ENCODE peak calls at places on chromosomes 13 and 19, in four cellular contexts. L is AG10803, W is bronchial epithelial cell, N is ovary. T is an unnamed sample.

GRCh38 chr19:1094655-1094977 is 559 bp downstream of the POLR2E start:
- DNase-seq in L (no peak), N (no peak), W (no peak), T (no peak)

GRCh38 chr13:39665763-39666162 is 10.3 kb downstream of the COG6 start:
- DNase-seq in N (no peak), L (no peak), W (no peak), T (no peak)

GRCh38 chr19:58558066-58558622 is at the start of gene UBE2M:
- DNase-seq in W (no peak), L (peak; percentile 51), N (peak; percentile 83), T (peak; percentile 82)

GRCh38 chr19:48897181-48897580 is 1.4 kb downstream of the TULP2 start:
- DNase-seq in L (no peak), W (no peak), N (no peak), T (no peak)

GRCh38 chr19:39765091-39766076 is 13.3 kb upstream of the LEUTX start:
- DNase-seq in L (peak; percentile 40), N (no peak), W (peak; percentile 31), T (no peak)

GRCh38 chr19:33715462-33715861 is 81.2 kb upstream of the KCTD15 start:
- DNase-seq in W (no peak), N (no peak), L (no peak), T (peak; percentile 39)

GRCh38 chr19:38057954-38058690 is 151.1 kb downstream of the SIPA1L3 start:
- DNase-seq in N (no peak), L (no peak), W (no peak), T (no peak)

GRCh38 chr19:38742296-38742695 is 2.0 kb downstream of the CAPN12 start:
- DNase-seq in N (peak; percentile 28), W (no peak), L (no peak), T (no peak)

GRCh38 chr19:57338798-57339378 is 12.2 kb upstream of the ZNF304 start:
- DNase-seq in L (no peak), W (no peak), N (no peak), T (no peak)

GRCh38 chr19:41926028-41926860 is 2.0 kb downstream of the ERFL start:
- DNase-seq in N (no peak), W (no peak), L (no peak), T (no peak)

GRCh38 chr19:44808463-44809371 is at the start of gene BCAM:
- DNase-seq in L (peak; percentile 41), W (no peak), N (peak; percentile 91), T (peak; percentile 91)

GRCh38 chr19:5903054-5903501 is 512 bp downstream of the NDUFA11 start:
- DNase-seq in L (peak; percentile 60), W (no peak), N (no peak), T (no peak)

GRCh38 chr13:113139580-113139979 is 17.0 kb downstream of the F10 start:
- DNase-seq in W (no peak), L (no peak), N (no peak), T (no peak)

GRCh38 chr19:7355151-7355845 is 6.6 kb downstream of the ARHGEF18 start:
- DNase-seq in W (peak; percentile 20), L (peak; percentile 48), N (no peak), T (peak; percentile 92)

GRCh38 chr13:30618186-30618937 is 642 bp downstream of the USPL1 start:
- DNase-seq in N (peak; percentile 52), L (no peak), W (peak; percentile 46), T (peak; percentile 65)

GRCh38 chr19:44796701-44797115 is 12.2 kb upstream of the BCAM start:
- DNase-seq in N (no peak), W (no peak), L (no peak), T (no peak)

GRCh38 chr13:75687145-75687763 is 51.1 kb downstream of the LMO7 start:
- DNase-seq in L (peak; percentile 56), N (no peak), W (peak; percentile 70), T (no peak)

GRCh38 chr13:39676315-39676876 is 20.9 kb downstream of the COG6 start:
- DNase-seq in W (peak; percentile 58), N (no peak), L (peak; percentile 49), T (no peak)

GRCh38 chr19:56383826-56384605 is 9.3 kb downstream of the ZNF582 start:
- DNase-seq in L (no peak), N (no peak), W (peak; percentile 92), T (no peak)

GRCh38 chr13:100262404-100262803 is 173.5 kb downstream of the PCCA start:
- DNase-seq in N (no peak), W (no peak), L (no peak), T (no peak)

GRCh38 chr13:61316647-61317046 is 99.0 kb downstream of the PCDH20 start:
- DNase-seq in N (no peak), L (no peak), W (no peak), T (no peak)

GRCh38 chr13:25738342-25738771 is 313.5 kb downstream of the SHISA2 start:
- DNase-seq in W (peak; percentile 14), L (peak; percentile 25), N (no peak), T (no peak)

GRCh38 chr13:48194392-48194754 is 38.6 kb upstream of the ITM2B start:
- DNase-seq in L (no peak), W (peak; percentile 46), N (no peak), T (no peak)

GRCh38 chr13:49082653-49083536 is 107.2 kb downstream of the FNDC3A start:
- DNase-seq in N (no peak), L (peak; percentile 85), W (peak; percentile 98), T (no peak)

GRCh38 chr19:50796128-50796633 is 6.0 kb downstream of the ACP4 start:
- DNase-seq in N (no peak), W (no peak), L (no peak), T (no peak)
- TF ChIP-seq CTCF in N (no peak), W (no peak), L (no peak), T (no peak)

GRCh38 chr13:110664074-110664473 is 41.8 kb downstream of the CARS2 start:
- DNase-seq in L (no peak), N (no peak), W (no peak), T (no peak)
- TF ChIP-seq CTCF in L (no peak), N (no peak), W (no peak), T (no peak)

GRCh38 chr19:30695171-30695875 is 323.1 kb downstream of the ZNF536 start:
- DNase-seq in L (no peak), W (no peak), N (no peak), T (peak; percentile 42)
- TF ChIP-seq CTCF in L (no peak), W (no peak), N (no peak), T (no peak)

DNA sequence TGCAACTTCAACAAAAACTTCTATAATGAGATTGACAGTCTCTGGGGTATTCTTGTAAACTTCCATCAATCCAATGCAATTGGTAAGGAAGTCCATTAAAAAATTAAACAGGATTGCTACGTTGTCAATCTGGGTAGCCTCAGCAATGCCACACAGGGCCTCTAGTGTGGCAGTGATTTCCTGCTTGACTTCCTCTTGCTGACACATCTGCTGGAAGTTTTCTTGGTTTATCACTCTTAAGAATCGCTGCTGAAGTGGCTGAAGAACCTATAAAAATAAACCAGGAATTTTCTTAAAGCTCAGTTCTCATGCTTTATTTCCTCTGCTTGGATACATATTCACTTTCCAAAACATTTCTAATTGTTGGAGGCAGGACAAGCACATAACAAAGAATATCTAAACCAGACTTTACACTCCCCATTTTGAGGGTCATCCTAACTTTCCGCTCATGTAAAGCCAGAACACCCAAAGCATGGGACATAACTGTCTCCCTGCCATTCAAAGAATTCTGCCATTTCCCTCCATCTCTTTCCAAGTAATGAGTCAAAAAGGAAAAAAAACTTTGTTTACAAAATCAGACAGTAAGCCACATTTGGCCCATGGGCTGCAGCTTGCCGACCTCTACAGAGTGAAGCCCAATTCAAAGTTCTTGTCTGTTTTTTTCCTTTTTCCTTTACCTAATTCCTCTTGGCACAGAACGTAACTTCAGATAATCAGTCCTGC is 23.2 kb upstream of the EEF1AKMT1 start:
- DNase-seq in W (no peak), N (no peak), L (peak; percentile 35), T (no peak)
- TF ChIP-seq CTCF in W (no peak), N (no peak), L (no peak), T (no peak)

GRCh38 chr13:93746589-93746988 is 520.0 kb downstream of the GPC6 start:
- DNase-seq in W (no peak), L (no peak), N (no peak), T (no peak)
- TF ChIP-seq CTCF in W (no peak), L (no peak), N (no peak), T (no peak)

GRCh38 chr13:23086951-23087350 is 93.8 kb upstream of the SGCG start:
- DNase-seq in L (no peak), W (no peak), N (no peak), T (no peak)

GRCh38 chr13:23081901-23082300 is 98.9 kb upstream of the SGCG start:
- DNase-seq in L (no peak), W (no peak), N (no peak), T (no peak)

DNA sequence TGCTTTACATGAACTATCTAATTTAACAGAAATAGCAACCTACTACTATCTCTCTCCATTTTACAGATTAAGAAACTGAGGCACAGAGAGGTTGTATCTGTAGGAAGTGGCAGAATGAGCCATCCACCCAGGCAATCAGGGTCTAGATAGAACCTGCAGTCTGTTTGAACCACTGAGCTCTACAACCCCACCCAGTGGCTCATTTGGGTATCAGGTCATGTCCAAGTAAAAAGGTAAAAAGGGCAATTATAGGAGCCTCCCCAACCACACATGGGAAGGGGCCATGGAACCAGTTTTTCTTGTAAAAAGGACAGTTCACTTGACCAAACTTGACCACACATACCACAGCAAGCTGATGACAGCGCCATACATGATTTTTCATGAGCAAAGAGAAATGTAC is 92.9 kb upstream of the SGCG start:
- DNase-seq in W (peak; percentile 44), L (peak; percentile 6), N (no peak), T (no peak)
- TF ChIP-seq CTCF in W (peak; percentile 66), L (peak; percentile 63), N (no peak), T (no peak)

GRCh38 chr13:51044023-51044665 is 66.9 kb downstream of the C13orf42 start:
- DNase-seq in L (no peak), N (no peak), W (no peak), T (no peak)
- TF ChIP-seq CTCF in L (no peak), N (no peak), W (no peak), T (no peak)

GRCh38 chr13:32126298-32126697 is 94.7 kb downstream of the FRY start:
- DNase-seq in L (peak; percentile 36), W (no peak), N (no peak), T (no peak)

GRCh38 chr13:32124743-32125142 is 93.2 kb downstream of the FRY start:
- DNase-seq in W (no peak), N (no peak), L (no peak), T (no peak)

GRCh38 chr13:32125221-32125621 is 93.6 kb downstream of the FRY start:
- DNase-seq in N (no peak), L (peak; percentile 74), W (no peak), T (peak; percentile 65)

GRCh38 chr13:32126756-32127155 is 95.2 kb downstream of the FRY start:
- DNase-seq in N (no peak), W (no peak), L (no peak), T (no peak)

GRCh38 chr13:32125746-32126145 is 94.2 kb downstream of the FRY start:
- DNase-seq in N (no peak), L (peak; percentile 69), W (no peak), T (no peak)
- TF ChIP-seq CTCF in N (no peak), L (no peak), W (no peak), T (no peak)

GRCh38 chr19:28710278-28710677 is 502.7 kb downstream of the UQCRFS1 start:
- DNase-seq in N (no peak), L (peak; percentile 74), W (peak; percentile 61), T (no peak)
- TF ChIP-seq CTCF in N (peak; percentile 11), L (peak; percentile 78), W (peak; percentile 27), T (peak; percentile 36)

T was measured in sigmoid colon.